ENCODE peak calls at places on chromosomes 16 and 17, in five cellular contexts. One of them, this sample, is unnamed.

GRCh38 chr16:88613911-88614817 is 24.2 kb upstream of the IL17C start:
- DNase-seq in GM04504: no peak
- DNase-seq in glutamatergic neuron: no peak
- DNase-seq in A172: no peak
- DNase-seq in Right ventricle myocardium superior: no peak
- DNase-seq in this sample: no peak

GRCh38 chr17:73198930-73199260 is 6.0 kb downstream of the COG1 start:
- DNase-seq in Right ventricle myocardium superior: no peak
- DNase-seq in A172: no peak
- DNase-seq in GM04504: no peak
- DNase-seq in glutamatergic neuron: no peak
- DNase-seq in this sample: no peak

GRCh38 chr17:2177235-2177811 is 122.4 kb downstream of the HIC1 start:
- DNase-seq in GM04504: no peak
- DNase-seq in A172: no peak
- DNase-seq in glutamatergic neuron: no peak
- DNase-seq in Right ventricle myocardium superior: no peak
- DNase-seq in this sample: no peak

GRCh38 chr16:74738816-74739215 is 35.8 kb downstream of the FA2H start:
- DNase-seq in A172: no peak
- DNase-seq in Right ventricle myocardium superior: no peak
- DNase-seq in glutamatergic neuron: no peak
- DNase-seq in GM04504: no peak
- DNase-seq in this sample: no peak

GRCh38 chr17:82940226-82941020 is 100.6 kb upstream of the ZNF750 start:
- DNase-seq in GM04504: no peak
- DNase-seq in glutamatergic neuron: no peak
- DNase-seq in Right ventricle myocardium superior: peak; percentile 28
- DNase-seq in A172: no peak
- DNase-seq in this sample: no peak

GRCh38 chr17:27153005-27153404 is 140.9 kb upstream of the WSB1 start:
- DNase-seq in GM04504: no peak
- DNase-seq in A172: no peak
- DNase-seq in glutamatergic neuron: no peak
- DNase-seq in Right ventricle myocardium superior: peak; percentile 10
- DNase-seq in this sample: no peak

GRCh38 chr17:42679001-42679491 is 2.3 kb upstream of the PLEKHH3 start:
- DNase-seq in A172: peak; percentile 53
- DNase-seq in GM04504: no peak
- DNase-seq in glutamatergic neuron: no peak
- DNase-seq in Right ventricle myocardium superior: no peak
- DNase-seq in this sample: no peak

GRCh38 chr17:30290696-30291570 is 811 bp downstream of the BLMH start:
- DNase-seq in Right ventricle myocardium superior: peak; percentile 59
- DNase-seq in GM04504: no peak
- DNase-seq in A172: peak; percentile 27
- DNase-seq in glutamatergic neuron: peak; percentile 61
- DNase-seq in this sample: peak; percentile 69

GRCh38 chr17:5821057-5821456 is 236.7 kb upstream of the NLRP1 start:
- DNase-seq in Right ventricle myocardium superior: no peak
- DNase-seq in glutamatergic neuron: no peak
- DNase-seq in GM04504: no peak
- DNase-seq in A172: peak; percentile 49
- DNase-seq in this sample: no peak

GRCh38 chr16:84236671-84237070 is 3.1 kb downstream of the KCNG4 start:
- DNase-seq in GM04504: no peak
- DNase-seq in glutamatergic neuron: no peak
- DNase-seq in Right ventricle myocardium superior: no peak
- DNase-seq in A172: no peak
- DNase-seq in this sample: no peak

GRCh38 chr16:8878523-8878911 is 3.6 kb upstream of the LITAFD start:
- DNase-seq in Right ventricle myocardium superior: peak; percentile 11
- DNase-seq in A172: peak; percentile 82
- DNase-seq in GM04504: peak; percentile 71
- DNase-seq in glutamatergic neuron: no peak
- DNase-seq in this sample: no peak

GRCh38 chr17:11900103-11900502 is 97.2 kb downstream of the ZNF18 start:
- DNase-seq in Right ventricle myocardium superior: peak; percentile 64
- DNase-seq in A172: no peak
- DNase-seq in glutamatergic neuron: no peak
- DNase-seq in GM04504: no peak
- DNase-seq in this sample: no peak

GRCh38 chr17:75896360-75897075 is at the start of gene TRIM65:
- DNase-seq in A172: peak; percentile 54
- DNase-seq in glutamatergic neuron: peak; percentile 91
- DNase-seq in Right ventricle myocardium superior: peak; percentile 92
- DNase-seq in GM04504: peak; percentile 66
- DNase-seq in this sample: peak; percentile 84

GRCh38 chr17:39700148-39700987 is 504 bp downstream of the ERBB2 start:
- DNase-seq in A172: no peak
- DNase-seq in Right ventricle myocardium superior: no peak
- DNase-seq in glutamatergic neuron: no peak
- DNase-seq in GM04504: no peak
- DNase-seq in this sample: peak; percentile 54

GRCh38 chr17:16491703-16492612 is at the start of gene LRRC75A:
- DNase-seq in Right ventricle myocardium superior: peak; percentile 57
- DNase-seq in glutamatergic neuron: peak; percentile 76
- DNase-seq in GM04504: no peak
- DNase-seq in A172: no peak
- DNase-seq in this sample: peak; percentile 87

GRCh38 chr17:36034127-36034526 is 16.4 kb upstream of the CCL23 start:
- DNase-seq in Right ventricle myocardium superior: no peak
- DNase-seq in A172: no peak
- DNase-seq in glutamatergic neuron: no peak
- DNase-seq in GM04504: no peak
- DNase-seq in this sample: no peak

GRCh38 chr17:8186787-8187516 is 3.0 kb downstream of the BORCS6 start:
- DNase-seq in A172: peak; percentile 98
- DNase-seq in glutamatergic neuron: peak; percentile 92
- DNase-seq in Right ventricle myocardium superior: peak; percentile 94
- DNase-seq in GM04504: peak; percentile 86
- DNase-seq in this sample: peak; percentile 93

GRCh38 chr17:74199306-74200092 is 4.0 kb upstream of the RPL38 start:
- DNase-seq in glutamatergic neuron: peak; percentile 91
- DNase-seq in Right ventricle myocardium superior: peak; percentile 76
- DNase-seq in GM04504: no peak
- DNase-seq in A172: no peak
- DNase-seq in this sample: peak; percentile 86

GRCh38 chr16:7233963-7234362 is 98.7 kb upstream of the RBFOX1 start:
- DNase-seq in glutamatergic neuron: no peak
- DNase-seq in GM04504: no peak
- DNase-seq in Right ventricle myocardium superior: no peak
- DNase-seq in A172: no peak
- DNase-seq in this sample: no peak

GRCh38 chr17:9141423-9141753 is 120.1 kb downstream of the NTN1 start:
- DNase-seq in GM04504: no peak
- DNase-seq in Right ventricle myocardium superior: no peak
- DNase-seq in A172: no peak
- DNase-seq in glutamatergic neuron: no peak
- DNase-seq in this sample: no peak

GRCh38 chr16:12661656-12662172 is 142.0 kb downstream of the CPPED1 start:
- DNase-seq in A172: peak; percentile 74
- DNase-seq in glutamatergic neuron: no peak
- DNase-seq in Right ventricle myocardium superior: no peak
- DNase-seq in GM04504: no peak
- DNase-seq in this sample: peak; percentile 84

GRCh38 chr17:28576758-28577465 is at the start of gene ALDOC:
- DNase-seq in GM04504: peak; percentile 78
- DNase-seq in glutamatergic neuron: peak; percentile 94
- DNase-seq in Right ventricle myocardium superior: peak; percentile 99
- DNase-seq in A172: peak; percentile 62
- DNase-seq in this sample: peak; percentile 99

GRCh38 chr17:74444406-74444805 is 12.5 kb downstream of the GPRC5C start:
- DNase-seq in A172: peak; percentile 70
- DNase-seq in GM04504: no peak
- DNase-seq in Right ventricle myocardium superior: peak; percentile 83
- DNase-seq in glutamatergic neuron: no peak
- DNase-seq in this sample: peak; percentile 50